ENCODE peak calls at places on chromosome 15, in five cellular contexts. One of them, this sample, is unnamed.

GRCh38 chr15:62287066-62287857 is 122.2 kb upstream of the C2CD4B start:
- DNase-seq in H7: no peak
- DNase-seq in right cardiac atrium: no peak
- DNase-seq in CD8-positive, alpha-beta memory T cell: no peak
- DNase-seq in ovary: no peak
- DNase-seq in this sample: no peak

GRCh38 chr15:48861813-48862431 is 16.0 kb upstream of the EID1 start:
- DNase-seq in CD8-positive, alpha-beta memory T cell: peak; percentile 58
- DNase-seq in H7: peak; percentile 56
- DNase-seq in right cardiac atrium: no peak
- DNase-seq in ovary: no peak
- DNase-seq in this sample: no peak

GRCh38 chr15:48644827-48645557 is 517 bp downstream of the FBN1 start:
- DNase-seq in CD8-positive, alpha-beta memory T cell: peak; percentile 1
- DNase-seq in H7: peak; percentile 79
- DNase-seq in ovary: peak; percentile 74
- DNase-seq in right cardiac atrium: peak; percentile 68
- DNase-seq in this sample: peak; percentile 57

GRCh38 chr15:93321881-93322282 is 232.9 kb upstream of the RGMA start:
- DNase-seq in H7: no peak
- DNase-seq in CD8-positive, alpha-beta memory T cell: no peak
- DNase-seq in ovary: no peak
- DNase-seq in right cardiac atrium: no peak
- DNase-seq in this sample: no peak

GRCh38 chr15:54776410-54776809 is 420.3 kb downstream of the RSL24D1 start:
- DNase-seq in CD8-positive, alpha-beta memory T cell: no peak
- DNase-seq in right cardiac atrium: no peak
- DNase-seq in ovary: no peak
- DNase-seq in H7: no peak
- DNase-seq in this sample: no peak

GRCh38 chr15:78644979-78645378 is 4.0 kb upstream of the CHRNB4 start:
- DNase-seq in H7: no peak
- DNase-seq in right cardiac atrium: no peak
- DNase-seq in CD8-positive, alpha-beta memory T cell: no peak
- DNase-seq in ovary: no peak
- DNase-seq in this sample: no peak

GRCh38 chr15:40456299-40456712 is 14.5 kb upstream of the CHST14 start:
- DNase-seq in H7: no peak
- DNase-seq in CD8-positive, alpha-beta memory T cell: no peak
- DNase-seq in ovary: peak; percentile 39
- DNase-seq in right cardiac atrium: peak; percentile 55
- DNase-seq in this sample: peak; percentile 46

GRCh38 chr15:77688270-77689058 is 55.8 kb upstream of the LINGO1 start:
- DNase-seq in right cardiac atrium: no peak
- DNase-seq in ovary: no peak
- DNase-seq in H7: no peak
- DNase-seq in CD8-positive, alpha-beta memory T cell: no peak
- DNase-seq in this sample: no peak

GRCh38 chr15:40773496-40773895 is 3.7 kb downstream of the C15orf62 start:
- DNase-seq in right cardiac atrium: no peak
- DNase-seq in H7: peak; percentile 18
- DNase-seq in CD8-positive, alpha-beta memory T cell: no peak
- DNase-seq in ovary: no peak
- DNase-seq in this sample: no peak

GRCh38 chr15:81336568-81336967 is 12.6 kb upstream of the STARD5 start:
- DNase-seq in H7: no peak
- DNase-seq in right cardiac atrium: no peak
- DNase-seq in CD8-positive, alpha-beta memory T cell: peak; percentile 31
- DNase-seq in ovary: no peak
- DNase-seq in this sample: no peak

GRCh38 chr15:29183071-29183831 is 86.4 kb downstream of the NSMCE3 start:
- DNase-seq in ovary: no peak
- DNase-seq in H7: no peak
- DNase-seq in right cardiac atrium: no peak
- DNase-seq in CD8-positive, alpha-beta memory T cell: no peak
- DNase-seq in this sample: no peak

GRCh38 chr15:62254137-62254934 is 89.3 kb upstream of the C2CD4B start:
- DNase-seq in right cardiac atrium: peak; percentile 70
- DNase-seq in H7: peak; percentile 81
- DNase-seq in CD8-positive, alpha-beta memory T cell: peak; percentile 14
- DNase-seq in ovary: peak; percentile 31
- DNase-seq in this sample: peak; percentile 77

GRCh38 chr15:45137703-45138102 is 7.9 kb downstream of the DUOX1 start:
- DNase-seq in ovary: no peak
- DNase-seq in H7: no peak
- DNase-seq in right cardiac atrium: no peak
- DNase-seq in CD8-positive, alpha-beta memory T cell: no peak
- DNase-seq in this sample: no peak

GRCh38 chr15:39631357-39631756 is 50.5 kb downstream of the THBS1 start:
- DNase-seq in ovary: no peak
- DNase-seq in right cardiac atrium: no peak
- DNase-seq in CD8-positive, alpha-beta memory T cell: no peak
- DNase-seq in H7: no peak
- DNase-seq in this sample: no peak

GRCh38 chr15:52481915-52482314 is 46.8 kb downstream of the MYO5A start:
- DNase-seq in CD8-positive, alpha-beta memory T cell: peak; percentile 82
- DNase-seq in ovary: no peak
- DNase-seq in H7: no peak
- DNase-seq in right cardiac atrium: no peak
- DNase-seq in this sample: no peak

GRCh38 chr15:25682349-25682748 is 180.8 kb downstream of the ATP10A start:
- DNase-seq in CD8-positive, alpha-beta memory T cell: no peak
- DNase-seq in ovary: no peak
- DNase-seq in right cardiac atrium: peak; percentile 52
- DNase-seq in H7: no peak
- DNase-seq in this sample: peak; percentile 87

GRCh38 chr15:92979011-92979701 is 79.0 kb downstream of the CHD2 start:
- DNase-seq in CD8-positive, alpha-beta memory T cell: no peak
- DNase-seq in ovary: no peak
- DNase-seq in H7: no peak
- DNase-seq in right cardiac atrium: no peak
- DNase-seq in this sample: no peak

GRCh38 chr15:33587773-33588172 is 277.0 kb downstream of the RYR3 start:
- DNase-seq in right cardiac atrium: no peak
- DNase-seq in ovary: no peak
- DNase-seq in CD8-positive, alpha-beta memory T cell: no peak
- DNase-seq in H7: no peak
- DNase-seq in this sample: no peak

GRCh38 chr15:28995193-28995592 is 109.4 kb downstream of the APBA2 start:
- DNase-seq in ovary: no peak
- DNase-seq in CD8-positive, alpha-beta memory T cell: no peak
- DNase-seq in right cardiac atrium: no peak
- DNase-seq in H7: peak; percentile 52
- DNase-seq in this sample: no peak

GRCh38 chr15:68054658-68055223 is 626 bp downstream of the PIAS1 start:
- DNase-seq in H7: peak; percentile 89
- DNase-seq in CD8-positive, alpha-beta memory T cell: no peak
- DNase-seq in right cardiac atrium: peak; percentile 61
- DNase-seq in ovary: peak; percentile 70
- DNase-seq in this sample: peak; percentile 62

GRCh38 chr15:56017511-56017910 is 24.1 kb upstream of the NEDD4 start:
- DNase-seq in ovary: no peak
- DNase-seq in CD8-positive, alpha-beta memory T cell: no peak
- DNase-seq in H7: no peak
- DNase-seq in right cardiac atrium: no peak
- DNase-seq in this sample: no peak

GRCh38 chr15:28274211-28274610 is 47.8 kb downstream of the HERC2 start:
- DNase-seq in CD8-positive, alpha-beta memory T cell: no peak
- DNase-seq in ovary: no peak
- DNase-seq in H7: peak; percentile 31
- DNase-seq in right cardiac atrium: no peak
- DNase-seq in this sample: no peak

DNA sequence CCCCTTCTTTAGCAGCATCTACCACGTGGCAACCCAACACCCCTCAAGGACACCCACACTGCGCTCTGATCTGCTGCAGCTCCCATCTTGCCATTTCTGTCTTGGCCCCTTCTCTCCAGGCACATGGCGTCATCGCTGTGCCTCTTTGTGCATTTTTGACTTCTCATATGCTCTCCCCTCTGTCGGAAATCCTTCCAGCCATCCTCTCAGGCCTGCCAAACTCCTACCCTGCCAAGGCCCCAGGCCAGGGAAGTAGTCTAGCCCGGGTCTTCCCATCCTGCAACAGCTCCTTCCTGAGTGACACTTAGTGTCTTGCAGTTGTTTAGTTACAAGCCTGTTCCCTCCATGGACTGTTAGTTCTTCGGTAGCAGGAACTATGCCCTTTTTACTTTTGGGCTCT is 34.0 kb upstream of the CTXND1 start:
- DNase-seq in ovary: no peak
- DNase-seq in H7: no peak
- DNase-seq in CD8-positive, alpha-beta memory T cell: no peak
- DNase-seq in right cardiac atrium: no peak
- DNase-seq in this sample: no peak
- H3K27me3 ChIP-seq in ovary: no peaks in the 10 kb centered on the region
- H3K27me3 ChIP-seq in H7: no peaks in the 10 kb centered on the region
- H3K27me3 ChIP-seq in CD8-positive, alpha-beta memory T cell: no peaks in the 10 kb centered on the region
- H3K27me3 ChIP-seq in right cardiac atrium: no peaks in the 10 kb centered on the region
- H3K27me3 ChIP-seq in this sample: no peaks in the 10 kb centered on the region

GRCh38 chr15:82651708-82652107 is 4.5 kb upstream of the CPEB1 start:
- DNase-seq in CD8-positive, alpha-beta memory T cell: no peak
- DNase-seq in right cardiac atrium: no peak
- DNase-seq in H7: no peak
- DNase-seq in ovary: no peak
- DNase-seq in this sample: no peak
- H3K27me3 ChIP-seq in CD8-positive, alpha-beta memory T cell: peaks cover 2% of the 10 kb centered on the region
- H3K27me3 ChIP-seq in right cardiac atrium: no peaks in the 10 kb centered on the region
- H3K27me3 ChIP-seq in H7: peaks cover 34% of the 10 kb centered on the region
- H3K27me3 ChIP-seq in ovary: no peaks in the 10 kb centered on the region
- H3K27me3 ChIP-seq in this sample: peaks cover 5% of the 10 kb centered on the region

DNA sequence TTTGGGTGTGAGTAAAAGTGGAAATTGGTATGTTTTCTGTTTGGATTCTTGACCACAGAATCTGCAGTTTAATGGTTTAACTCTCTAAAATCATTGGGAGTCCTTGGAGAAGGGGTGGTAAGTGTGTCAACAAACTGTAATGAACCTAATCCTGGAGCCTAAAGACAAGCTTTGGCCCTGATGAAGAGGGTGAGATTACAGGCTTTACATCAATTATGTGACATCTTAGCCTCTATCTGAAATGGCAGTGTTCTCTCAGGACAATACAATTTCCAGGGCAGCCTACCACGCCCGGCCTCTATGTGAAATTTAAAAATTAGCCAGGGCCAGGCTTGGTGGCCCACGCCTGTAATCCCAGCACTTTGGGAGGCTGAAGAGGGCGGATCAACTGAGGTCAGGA is 4.3 kb upstream of the PKM start:
- DNase-seq in H7: no peak
- DNase-seq in right cardiac atrium: no peak
- DNase-seq in ovary: no peak
- DNase-seq in CD8-positive, alpha-beta memory T cell: no peak
- DNase-seq in this sample: no peak
- H3K27me3 ChIP-seq in H7: peaks cover 11% of the 10 kb centered on the region
- H3K27me3 ChIP-seq in right cardiac atrium: no peaks in the 10 kb centered on the region
- H3K27me3 ChIP-seq in ovary: no peaks in the 10 kb centered on the region
- H3K27me3 ChIP-seq in CD8-positive, alpha-beta memory T cell: no peaks in the 10 kb centered on the region
- H3K27me3 ChIP-seq in this sample: no peaks in the 10 kb centered on the region

GRCh38 chr15:91234759-91235158 is 134.7 kb downstream of the SV2B start:
- DNase-seq in right cardiac atrium: no peak
- DNase-seq in CD8-positive, alpha-beta memory T cell: no peak
- DNase-seq in ovary: no peak
- DNase-seq in H7: no peak
- DNase-seq in this sample: no peak

GRCh38 chr15:91238664-91239428 is 138.8 kb downstream of the SV2B start:
- DNase-seq in right cardiac atrium: no peak
- DNase-seq in CD8-positive, alpha-beta memory T cell: no peak
- DNase-seq in ovary: no peak
- DNase-seq in H7: no peak
- DNase-seq in this sample: no peak

GRCh38 chr15:91235376-91235775 is 135.3 kb downstream of the SV2B start:
- DNase-seq in H7: no peak
- DNase-seq in ovary: no peak
- DNase-seq in right cardiac atrium: no peak
- DNase-seq in CD8-positive, alpha-beta memory T cell: no peak
- DNase-seq in this sample: no peak

DNA sequence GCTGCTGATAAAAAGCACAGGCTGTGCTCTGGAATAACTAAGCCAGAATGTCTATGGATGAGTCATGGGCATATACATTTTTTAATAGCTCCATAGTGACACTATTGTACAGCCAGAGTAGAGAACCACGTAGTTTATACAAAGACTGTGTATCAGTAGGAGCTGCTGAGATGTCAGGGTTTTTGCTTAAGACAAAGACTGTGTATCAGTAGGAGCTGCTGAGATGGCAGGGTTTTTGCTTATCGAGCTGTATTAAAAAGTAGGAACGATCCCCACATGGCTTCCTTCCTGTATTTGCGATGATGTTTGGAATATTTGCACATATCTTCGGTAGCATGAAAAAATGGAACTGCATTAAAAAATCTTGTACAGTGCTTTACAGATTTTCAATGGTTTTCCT is 137.4 kb downstream of the SV2B start:
- DNase-seq in CD8-positive, alpha-beta memory T cell: no peak
- DNase-seq in ovary: no peak
- DNase-seq in right cardiac atrium: no peak
- DNase-seq in H7: no peak
- DNase-seq in this sample: no peak
- H3K27me3 ChIP-seq in CD8-positive, alpha-beta memory T cell: peaks cover 11% of the 10 kb centered on the region
- H3K27me3 ChIP-seq in ovary: no peaks in the 10 kb centered on the region
- H3K27me3 ChIP-seq in right cardiac atrium: no peaks in the 10 kb centered on the region
- H3K27me3 ChIP-seq in H7: no peaks in the 10 kb centered on the region
- H3K27me3 ChIP-seq in this sample: no peaks in the 10 kb centered on the region

GRCh38 chr15:65985387-65985786 is 116.1 kb downstream of the RAB11A start:
- DNase-seq in right cardiac atrium: no peak
- DNase-seq in H7: no peak
- DNase-seq in ovary: no peak
- DNase-seq in CD8-positive, alpha-beta memory T cell: no peak
- DNase-seq in this sample: no peak
- H3K27me3 ChIP-seq in right cardiac atrium: no peaks in the 10 kb centered on the region
- H3K27me3 ChIP-seq in H7: peaks cover 3% of the 10 kb centered on the region
- H3K27me3 ChIP-seq in ovary: no peaks in the 10 kb centered on the region
- H3K27me3 ChIP-seq in CD8-positive, alpha-beta memory T cell: peaks cover 11% of the 10 kb centered on the region
- H3K27me3 ChIP-seq in this sample: peaks cover 11% of the 10 kb centered on the region

GRCh38 chr15:86538141-86538540 is 458.5 kb downstream of the AGBL1 start:
- DNase-seq in CD8-positive, alpha-beta memory T cell: no peak
- DNase-seq in ovary: no peak
- DNase-seq in right cardiac atrium: no peak
- DNase-seq in H7: no peak
- DNase-seq in this sample: no peak

GRCh38 chr15:86540840-86541467 is 461.3 kb downstream of the AGBL1 start:
- DNase-seq in right cardiac atrium: no peak
- DNase-seq in CD8-positive, alpha-beta memory T cell: no peak
- DNase-seq in ovary: no peak
- DNase-seq in H7: no peak
- DNase-seq in this sample: no peak

DNA sequence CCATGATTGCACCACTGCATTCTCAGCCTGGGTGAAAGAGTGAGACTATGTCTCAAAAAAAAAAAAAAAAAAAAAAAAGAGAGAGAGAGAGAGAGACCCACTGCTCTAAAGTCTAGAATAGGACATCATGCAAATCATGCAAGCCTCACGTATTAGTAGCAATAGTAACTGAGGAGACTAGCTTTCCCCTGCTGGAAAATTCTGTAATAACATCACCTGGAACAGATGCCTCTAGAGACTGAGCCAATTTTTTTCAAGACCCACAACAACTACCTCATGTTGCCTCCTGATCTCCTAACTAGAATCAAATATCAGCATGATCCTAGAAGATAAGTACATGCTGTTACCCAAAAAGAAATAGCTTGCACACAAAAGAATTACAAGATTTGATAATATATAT is 461.9 kb downstream of the AGBL1 start:
- DNase-seq in right cardiac atrium: no peak
- DNase-seq in H7: no peak
- DNase-seq in CD8-positive, alpha-beta memory T cell: no peak
- DNase-seq in ovary: no peak
- DNase-seq in this sample: no peak
- H3K27me3 ChIP-seq in right cardiac atrium: no peaks in the 10 kb centered on the region
- H3K27me3 ChIP-seq in H7: no peaks in the 10 kb centered on the region
- H3K27me3 ChIP-seq in CD8-positive, alpha-beta memory T cell: no peaks in the 10 kb centered on the region
- H3K27me3 ChIP-seq in ovary: no peaks in the 10 kb centered on the region
- H3K27me3 ChIP-seq in this sample: no peaks in the 10 kb centered on the region

GRCh38 chr15:82646250-82647044 is 716 bp downstream of the CPEB1 start:
- DNase-seq in H7: peak; percentile 88
- DNase-seq in CD8-positive, alpha-beta memory T cell: no peak
- DNase-seq in right cardiac atrium: peak; percentile 16
- DNase-seq in ovary: peak; percentile 50
- DNase-seq in this sample: peak; percentile 34
- H3K27me3 ChIP-seq in H7: peaks cover 49% of the 10 kb centered on the region
- H3K27me3 ChIP-seq in CD8-positive, alpha-beta memory T cell: peaks cover 10% of the 10 kb centered on the region
- H3K27me3 ChIP-seq in right cardiac atrium: no peaks in the 10 kb centered on the region
- H3K27me3 ChIP-seq in ovary: no peaks in the 10 kb centered on the region
- H3K27me3 ChIP-seq in this sample: peaks cover 20% of the 10 kb centered on the region

This sample was measured in psoas muscle.